ENCODE peak calls at places on chromosomes 5 and 9, in five cellular contexts. One of them, this sample, is unnamed.

GRCh38 chr9:20621553-20622329 is 558 bp downstream of the MLLT3 start:
- DNase-seq in GM18507: no peak
- DNase-seq in ovary: peak; percentile 83
- DNase-seq in nephron progenitor cell: peak; percentile 69
- DNase-seq in NCI-H2029 treated with DMSO at 0.1 percent for 48 hours: no peak
- DNase-seq in this sample: peak; percentile 30

GRCh38 chr5:141692919-141693848 is 11.2 kb upstream of the ARAP3 start:
- DNase-seq in ovary: no peak
- DNase-seq in nephron progenitor cell: no peak
- DNase-seq in GM18507: no peak
- DNase-seq in NCI-H2029 treated with DMSO at 0.1 percent for 48 hours: no peak
- DNase-seq in this sample: peak; percentile 40

GRCh38 chr9:108282872-108283271 is 572.9 kb downstream of the ACTL7B start:
- DNase-seq in NCI-H2029 treated with DMSO at 0.1 percent for 48 hours: no peak
- DNase-seq in ovary: no peak
- DNase-seq in GM18507: no peak
- DNase-seq in nephron progenitor cell: no peak
- DNase-seq in this sample: no peak

GRCh38 chr9:91411096-91411771 is 12.4 kb downstream of the NFIL3 start:
- DNase-seq in NCI-H2029 treated with DMSO at 0.1 percent for 48 hours: no peak
- DNase-seq in GM18507: no peak
- DNase-seq in nephron progenitor cell: no peak
- DNase-seq in ovary: no peak
- DNase-seq in this sample: no peak

GRCh38 chr5:35012796-35013195 is 35.0 kb downstream of the AGXT2 start:
- DNase-seq in GM18507: no peak
- DNase-seq in ovary: no peak
- DNase-seq in NCI-H2029 treated with DMSO at 0.1 percent for 48 hours: no peak
- DNase-seq in nephron progenitor cell: no peak
- DNase-seq in this sample: no peak

GRCh38 chr9:115295749-115296148 is 177.8 kb upstream of the TNC start:
- DNase-seq in GM18507: no peak
- DNase-seq in nephron progenitor cell: no peak
- DNase-seq in NCI-H2029 treated with DMSO at 0.1 percent for 48 hours: no peak
- DNase-seq in ovary: no peak
- DNase-seq in this sample: no peak

GRCh38 chr5:149374303-149374702 is 4.8 kb downstream of the IL17B start:
- DNase-seq in nephron progenitor cell: no peak
- DNase-seq in ovary: no peak
- DNase-seq in NCI-H2029 treated with DMSO at 0.1 percent for 48 hours: no peak
- DNase-seq in GM18507: no peak
- DNase-seq in this sample: no peak

GRCh38 chr5:115825948-115826347 is 9.5 kb upstream of the CDO1 start:
- DNase-seq in nephron progenitor cell: no peak
- DNase-seq in ovary: no peak
- DNase-seq in GM18507: no peak
- DNase-seq in NCI-H2029 treated with DMSO at 0.1 percent for 48 hours: no peak
- DNase-seq in this sample: no peak

GRCh38 chr9:105502276-105502675 is 54.4 kb downstream of the FSD1L start:
- DNase-seq in nephron progenitor cell: no peak
- DNase-seq in ovary: no peak
- DNase-seq in GM18507: no peak
- DNase-seq in NCI-H2029 treated with DMSO at 0.1 percent for 48 hours: no peak
- DNase-seq in this sample: no peak

GRCh38 chr9:36086442-36086841 is 49.7 kb downstream of the RECK start:
- DNase-seq in nephron progenitor cell: no peak
- DNase-seq in NCI-H2029 treated with DMSO at 0.1 percent for 48 hours: no peak
- DNase-seq in GM18507: no peak
- DNase-seq in ovary: no peak
- DNase-seq in this sample: no peak

GRCh38 chr9:97559111-97559514 is 57.6 kb downstream of the TMOD1 start:
- DNase-seq in GM18507: peak; percentile 14
- DNase-seq in NCI-H2029 treated with DMSO at 0.1 percent for 48 hours: no peak
- DNase-seq in ovary: no peak
- DNase-seq in nephron progenitor cell: no peak
- DNase-seq in this sample: no peak

GRCh38 chr9:104091708-104092107 is 2.4 kb upstream of the SMC2 start:
- DNase-seq in nephron progenitor cell: no peak
- DNase-seq in ovary: peak; percentile 19
- DNase-seq in GM18507: no peak
- DNase-seq in NCI-H2029 treated with DMSO at 0.1 percent for 48 hours: peak; percentile 86
- DNase-seq in this sample: peak; percentile 89

GRCh38 chr9:107707419-107707837 is 217.9 kb upstream of the KLF4 start:
- DNase-seq in GM18507: no peak
- DNase-seq in NCI-H2029 treated with DMSO at 0.1 percent for 48 hours: no peak
- DNase-seq in nephron progenitor cell: no peak
- DNase-seq in ovary: no peak
- DNase-seq in this sample: no peak

GRCh38 chr9:124602204-124602603 is 95.0 kb upstream of the NR5A1 start:
- DNase-seq in ovary: no peak
- DNase-seq in nephron progenitor cell: no peak
- DNase-seq in GM18507: no peak
- DNase-seq in NCI-H2029 treated with DMSO at 0.1 percent for 48 hours: peak; percentile 61
- DNase-seq in this sample: peak; percentile 16

GRCh38 chr5:76086060-76086459 is 2.9 kb downstream of the SV2C start:
- DNase-seq in ovary: no peak
- DNase-seq in nephron progenitor cell: no peak
- DNase-seq in GM18507: no peak
- DNase-seq in NCI-H2029 treated with DMSO at 0.1 percent for 48 hours: no peak
- DNase-seq in this sample: no peak

GRCh38 chr5:52831776-52832511 is 44.2 kb downstream of the ITGA1 start:
- DNase-seq in GM18507: no peak
- DNase-seq in nephron progenitor cell: no peak
- DNase-seq in NCI-H2029 treated with DMSO at 0.1 percent for 48 hours: no peak
- DNase-seq in ovary: no peak
- DNase-seq in this sample: no peak

GRCh38 chr5:178249191-178249989 is 16.8 kb upstream of the PHYKPL start:
- DNase-seq in nephron progenitor cell: no peak
- DNase-seq in NCI-H2029 treated with DMSO at 0.1 percent for 48 hours: no peak
- DNase-seq in ovary: no peak
- DNase-seq in GM18507: no peak
- DNase-seq in this sample: no peak

GRCh38 chr9:100474082-100474949 is 1.4 kb downstream of the TMEFF1 start:
- DNase-seq in ovary: no peak
- DNase-seq in NCI-H2029 treated with DMSO at 0.1 percent for 48 hours: no peak
- DNase-seq in nephron progenitor cell: peak; percentile 35
- DNase-seq in GM18507: no peak
- DNase-seq in this sample: no peak